ENCODE peak calls at places on chromosomes 11 and 22, in five cellular contexts. V is iPS DF 6.9, K is stomach, S is cardiac muscle cell, L is lower lobe of right lung. F is an unnamed sample.

GRCh38 chr11:6405039-6405667 is 13.7 kb downstream of the APBB1 start:
- DNase-seq in V (no peak), K (peak), S (no peak), L (peak), F (peak)

GRCh38 chr22:19766506-19767426 is 6.2 kb downstream of the TBX1 start:
- DNase-seq in V (no peak), K (peak), S (peak), L (peak), F (peak)

GRCh38 chr11:63682045-63682915 is 980 bp downstream of the RTN3 start:
- DNase-seq in V (no peak), K (no peak), S (peak), L (peak), F (no peak)

GRCh38 chr11:11786234-11786633 is 55.5 kb upstream of the USP47 start:
- DNase-seq in V (no peak), K (no peak), S (no peak), L (no peak), F (no peak)

GRCh38 chr11:87263979-87264378 is 226.2 kb downstream of the TMEM135 start:
- DNase-seq in V (no peak), K (no peak), S (no peak), L (no peak), F (no peak)

GRCh38 chr11:72764503-72764902 is 12.3 kb upstream of the ARAP1 start:
- DNase-seq in V (peak), K (peak), S (no peak), L (peak), F (no peak)

GRCh38 chr22:27144345-27144744 is 487.0 kb downstream of the MIAT start:
- DNase-seq in V (no peak), K (no peak), S (no peak), L (no peak), F (no peak)

GRCh38 chr11:71301046-71301857 is 48.9 kb upstream of the SHANK2 start:
- DNase-seq in V (no peak), K (peak), S (no peak), L (no peak), F (no peak)

GRCh38 chr11:110991621-110992355 is 253.7 kb upstream of the POU2AF2 start:
- DNase-seq in V (no peak), K (no peak), S (no peak), L (no peak), F (no peak)

GRCh38 chr11:62682518-62682917 is 3.6 kb upstream of the UBXN1 start:
- DNase-seq in V (no peak), K (no peak), S (no peak), L (no peak), F (no peak)

GRCh38 chr11:33827206-33827605 is 52.9 kb upstream of the FBXO3 start:
- DNase-seq in V (no peak), K (no peak), S (no peak), L (no peak), F (no peak)

GRCh38 chr11:114257621-114258558 is 38.3 kb upstream of the NNMT start:
- DNase-seq in V (no peak), K (no peak), S (peak), L (peak), F (no peak)

GRCh38 chr11:3144296-3145205 is 20.6 kb downstream of the OSBPL5 start:
- DNase-seq in V (no peak), K (no peak), S (no peak), L (no peak), F (no peak)

GRCh38 chr11:65814131-65814959 is 19.4 kb upstream of the SNX32 start:
- DNase-seq in V (no peak), K (peak), S (no peak), L (peak), F (peak)

GRCh38 chr11:69048056-69048717 is 545 bp upstream of the TPCN2 start:
- DNase-seq in V (no peak), K (no peak), S (no peak), L (no peak), F (no peak)
- H3K4me3 ChIP-seq in V (no peak), K (peak), S (peak), L (peak), F (peak)

GRCh38 chr22:36039125-36039524 is 10.5 kb upstream of the RBFOX2 start:
- DNase-seq in V (no peak), K (no peak), S (no peak), L (no peak), F (no peak)

GRCh38 chr22:36037102-36037758 is 8.6 kb upstream of the RBFOX2 start:
- DNase-seq in V (no peak), K (no peak), S (no peak), L (no peak), F (no peak)

GRCh38 chr22:36042240-36042639 is 13.6 kb upstream of the RBFOX2 start:
- DNase-seq in V (no peak), K (no peak), S (no peak), L (no peak), F (no peak)
- H3K4me3 ChIP-seq in V (no peak), K (no peak), S (no peak), L (no peak), F (no peak)

GRCh38 chr11:123061403-123062157 is at the start of gene HSPA8:
- DNase-seq in V (no peak), K (peak), S (peak), L (peak), F (peak)

GRCh38 chr11:123062158-123062891 is 389 bp upstream of the HSPA8 start:
- DNase-seq in V (peak), K (peak), S (peak), L (peak), F (peak)

GRCh38 chr11:123063396-123064267 is 1.7 kb upstream of the HSPA8 start:
- DNase-seq in V (no peak), K (peak), S (no peak), L (no peak), F (no peak)

GRCh38 chr11:123064268-123064657 is 2.3 kb upstream of the HSPA8 start:
- DNase-seq in V (no peak), K (no peak), S (no peak), L (no peak), F (no peak)

DNA sequence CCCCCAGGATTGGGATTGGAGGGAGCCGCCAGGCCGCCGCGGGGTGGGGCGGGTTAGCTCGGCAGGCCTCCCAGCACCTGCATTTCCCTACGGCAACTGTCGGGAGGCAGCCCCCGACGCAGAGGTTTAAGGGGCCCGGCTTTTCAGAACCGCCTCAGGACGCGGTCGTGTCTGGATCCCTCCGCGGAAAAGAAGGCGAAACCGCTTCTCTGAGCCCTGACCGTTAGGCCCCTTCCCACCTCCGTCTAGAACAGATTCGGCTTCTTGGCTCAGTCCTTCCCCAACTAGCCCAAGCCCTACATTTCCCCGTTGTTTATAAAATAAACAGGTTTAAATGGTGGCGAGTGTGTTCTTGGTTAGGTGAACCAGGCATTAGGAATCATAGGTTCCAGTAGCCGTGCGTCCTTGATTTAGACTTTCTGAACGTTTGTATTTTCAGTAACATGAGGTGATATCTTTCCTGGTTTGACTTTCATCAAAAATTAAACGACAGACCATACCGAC is 1.0 kb upstream of the HSPA8 start:
- DNase-seq in V (no peak), K (no peak), S (peak), L (no peak), F (no peak)
- H3K4me3 ChIP-seq in V (peak), K (peak), S (peak), L (peak), F (peak)

DNA sequence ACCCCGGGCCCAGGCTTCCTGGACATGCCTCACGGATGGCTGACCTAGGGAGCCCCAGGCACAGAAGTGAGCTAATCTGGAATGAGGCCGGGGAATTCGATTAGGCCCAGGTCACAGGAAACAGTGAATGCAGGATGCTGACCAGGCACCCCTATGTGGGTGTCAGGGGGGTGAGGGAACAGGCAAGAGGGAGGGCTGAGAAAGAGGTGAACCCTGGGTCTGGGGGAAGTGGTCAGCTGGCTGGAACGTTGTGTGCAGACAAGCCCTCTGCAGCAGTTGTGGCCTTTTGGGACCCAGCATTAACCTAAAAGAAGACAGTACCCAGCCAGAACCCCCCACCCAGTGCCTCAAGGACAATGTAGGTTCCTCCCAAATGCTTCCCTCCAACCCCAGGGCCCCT is 8.1 kb downstream of the SERHL2 start:
- DNase-seq in V (no peak), K (no peak), S (no peak), L (no peak), F (no peak)
- H3K4me3 ChIP-seq in V (no peak), K (no peak), S (no peak), L (no peak), F (no peak)

DNA sequence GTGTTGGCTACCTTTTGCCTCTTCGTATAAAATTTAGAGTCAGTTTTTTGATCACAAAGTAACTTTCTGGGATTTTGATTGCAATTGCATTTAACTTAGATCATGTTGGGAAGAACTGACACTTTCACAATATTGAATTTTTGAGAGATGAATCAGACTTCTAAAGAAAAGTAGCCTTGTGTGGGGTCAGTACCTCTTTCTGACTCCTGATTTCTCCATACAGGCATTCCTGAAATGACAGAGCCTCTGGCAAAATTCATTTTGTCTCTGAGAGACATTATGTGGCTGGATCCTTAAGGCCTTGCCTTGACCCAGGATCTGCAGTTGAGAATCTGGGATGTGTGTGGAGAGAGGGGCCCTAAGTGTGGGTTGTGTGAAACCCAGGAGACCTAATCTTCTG is 37.8 kb downstream of the PPFIBP2 start:
- DNase-seq in V (no peak), K (no peak), S (no peak), L (no peak), F (no peak)
- H3K4me3 ChIP-seq in V (no peak), K (no peak), S (no peak), L (no peak), F (no peak)

GRCh38 chr22:36155702-36156101 is 4.9 kb downstream of the APOL3 start:
- DNase-seq in V (no peak), K (peak), S (no peak), L (no peak), F (peak)
- H3K4me3 ChIP-seq in V (no peak), K (no peak), S (no peak), L (peak), F (no peak)

F was measured in kidney.